ENCODE peak calls at places on chromosomes 16 and 17, in eight cellular contexts. H, F, Q, J, Z, C, O and S are unnamed samples.

GRCh38 chr17:34437188-34437587 is 74.2 kb upstream of the CCL1 start:
- DNase-seq in F (no peak), Z (no peak), C (no peak), Q (no peak), J (no peak), O (no peak), H (peak; percentile 22), S (no peak)

GRCh38 chr17:40358323-40359038 is 6.1 kb downstream of the GJD3 start:
- DNase-seq in H (peak; percentile 94), O (peak; percentile 93), F (peak; percentile 98), Z (peak; percentile 96), J (peak; percentile 94), C (peak; percentile 93), Q (peak; percentile 89), S (no peak)

GRCh38 chr16:19066988-19067348 is 446 bp upstream of the COQ7 start:
- DNase-seq in O (no peak), J (no peak), Z (no peak), C (no peak), Q (no peak), F (no peak), H (no peak), S (no peak)

GRCh38 chr17:51524524-51524923 is 264.2 kb downstream of the UTP18 start:
- DNase-seq in C (no peak), Z (no peak), O (no peak), F (no peak), Q (no peak), J (no peak), H (no peak), S (no peak)

GRCh38 chr17:32783602-32784001 is 93.3 kb downstream of the MYO1D start:
- DNase-seq in H (peak; percentile 84), Z (peak; percentile 61), O (peak; percentile 78), C (no peak), F (no peak), Q (no peak), J (no peak), S (no peak)

GRCh38 chr17:41133880-41134735 is 6.2 kb downstream of the KRTAP4-6 start:
- DNase-seq in Q (no peak), F (no peak), J (no peak), Z (no peak), H (no peak), C (no peak), O (no peak), S (no peak)

GRCh38 chr17:36675786-36676185 is 74.4 kb downstream of the MRM1 start:
- DNase-seq in F (no peak), H (no peak), Z (no peak), Q (no peak), C (no peak), J (no peak), O (no peak), S (no peak)

GRCh38 chr17:83201206-83202001 is 122.0 kb downstream of the METRNL start:
- DNase-seq in O (no peak), F (no peak), J (peak; percentile 39), Q (no peak), Z (no peak), C (peak; percentile 66), H (no peak), S (no peak)

GRCh38 chr17:70621593-70621992 is 452.3 kb downstream of the KCNJ2 start:
- DNase-seq in H (no peak), O (no peak), Q (no peak), F (no peak), Z (no peak), J (no peak), C (no peak), S (no peak)

GRCh38 chr16:83248735-83249469 is 558.9 kb upstream of the HSBP1 start:
- DNase-seq in H (no peak), F (no peak), Q (no peak), J (no peak), C (no peak), O (no peak), Z (no peak), S (no peak)

GRCh38 chr17:80944326-80944725 is 47.3 kb upstream of the CHMP6 start:
- DNase-seq in F (no peak), Z (no peak), J (no peak), Q (no peak), H (no peak), C (peak; percentile 38), O (no peak), S (no peak)

GRCh38 chr16:31033709-31034492 is 543 bp downstream of the STX4 start:
- DNase-seq in H (peak; percentile 94), Z (peak; percentile 97), J (peak; percentile 88), O (peak; percentile 96), C (peak; percentile 94), Q (peak; percentile 91), F (peak; percentile 93), S (peak; percentile 24)

GRCh38 chr17:18967806-18968744 is 16.1 kb downstream of the SLC5A10 start:
- DNase-seq in H (no peak), Z (no peak), C (no peak), F (peak; percentile 64), O (peak; percentile 53), J (no peak), Q (no peak), S (no peak)

GRCh38 chr16:52497067-52497816 is 49.7 kb downstream of the TOX3 start:
- DNase-seq in H (no peak), J (no peak), C (no peak), Q (no peak), O (peak; percentile 60), F (no peak), Z (no peak), S (no peak)

GRCh38 chr16:26053889-26054288 is 362.1 kb downstream of the HS3ST4 start:
- DNase-seq in O (no peak), F (no peak), J (no peak), H (no peak), C (no peak), Z (no peak), Q (no peak), S (no peak)

GRCh38 chr16:26058326-26058725 is 366.6 kb downstream of the HS3ST4 start:
- DNase-seq in Z (no peak), Q (no peak), O (no peak), H (no peak), J (no peak), F (peak; percentile 73), C (no peak), S (no peak)
- H3K4me3 ChIP-seq in Z (no peak overlapping the region), Q (no peak overlapping the region), O (no peak overlapping the region), H (no peak overlapping the region), J (no peak overlapping the region), F (no peak overlapping the region), C (no peak overlapping the region), S (no peak overlapping the region)

GRCh38 chr17:78780852-78781338 is 1.2 kb downstream of the CYTH1 start:
- DNase-seq in F (no peak), Z (no peak), O (no peak), H (no peak), J (no peak), C (no peak), Q (no peak), S (no peak)
- H3K4me1 ChIP-seq in F (no peaks in the 10 kb centered on the region), Z (peaks cover 18% of the 10 kb centered on the region), O (peaks cover 8% of the 10 kb centered on the region), H (peaks cover 9% of the 10 kb centered on the region), J (peaks cover 64% of the 10 kb centered on the region), C (no peaks in the 10 kb centered on the region), Q (no peaks in the 10 kb centered on the region), S (peaks cover 86% of the 10 kb centered on the region)

DNA sequence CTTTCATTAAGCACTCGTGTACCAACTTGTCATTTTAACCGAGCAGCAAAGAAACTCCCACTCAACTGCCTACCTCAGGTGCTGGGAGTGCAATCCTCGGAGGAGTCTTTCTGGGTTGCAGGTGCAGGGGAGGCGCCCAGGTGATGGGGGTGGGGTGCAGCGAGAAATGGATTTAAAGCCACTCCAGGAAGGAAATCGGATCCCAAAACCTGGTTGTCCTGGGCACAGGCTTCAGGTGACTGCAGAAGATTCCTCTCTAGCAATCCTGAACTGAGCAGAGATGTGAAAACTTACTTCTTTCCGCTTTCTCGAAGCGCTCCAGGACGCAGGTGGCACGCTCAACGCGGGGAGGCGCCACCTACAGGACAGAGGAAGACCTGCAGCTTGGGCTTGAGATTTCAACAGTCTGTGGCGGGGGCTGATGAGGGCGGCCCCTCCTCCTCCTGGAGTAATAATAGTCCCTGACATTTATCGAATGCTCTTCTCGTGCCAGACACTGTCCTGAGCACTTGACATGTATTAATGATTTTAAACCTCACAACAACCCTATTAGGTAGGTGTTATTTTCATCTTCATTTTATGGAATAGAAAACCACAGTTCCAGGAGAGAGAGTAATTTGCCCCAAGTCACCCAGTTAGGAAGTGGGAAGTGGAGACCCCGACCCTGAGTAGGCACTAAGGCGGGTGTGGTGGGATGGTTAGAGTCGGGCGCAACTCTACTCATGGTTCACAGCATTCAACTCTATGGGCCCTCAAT is 27.2 kb upstream of the SKAP1 start:
- DNase-seq in H (peak; percentile 86), J (peak; percentile 88), F (peak; percentile 92), C (no peak), Z (peak; percentile 69), O (peak; percentile 82), Q (peak; percentile 61), S (no peak)
- H3K4me3 ChIP-seq in H (peak overlapping the region; percentile 53), J (peak overlapping the region; percentile 21), F (peak overlapping the region; percentile 55), C (no peak overlapping the region), Z (peak overlapping the region; percentile 30), O (no peak overlapping the region), Q (no peak overlapping the region), S (no peak overlapping the region)

GRCh38 chr16:2470234-2470601 is 879 bp upstream of the NTN3 start:
- DNase-seq in Q (no peak), H (no peak), C (no peak), O (no peak), J (no peak), Z (no peak), F (no peak), S (no peak)
- H3K4me1 ChIP-seq in Q (peaks cover 3% of the 10 kb centered on the region), H (peaks cover 15% of the 10 kb centered on the region), C (peaks cover 6% of the 10 kb centered on the region), O (peaks cover 58% of the 10 kb centered on the region), J (peaks cover 30% of the 10 kb centered on the region), Z (peaks cover 38% of the 10 kb centered on the region), F (peaks cover 11% of the 10 kb centered on the region), S (peaks cover 55% of the 10 kb centered on the region)

GRCh38 chr16:3364774-3365427 is 9.2 kb downstream of the OR2C1 start:
- DNase-seq in C (peak; percentile 88), Q (peak; percentile 88), J (peak; percentile 88), H (peak; percentile 56), Z (peak; percentile 81), O (no peak), F (peak; percentile 45), S (peak; percentile 53)
- H3K4me3 ChIP-seq in C (peak overlapping the region; percentile 49), Q (peak overlapping the region; percentile 46), J (peak overlapping the region; percentile 46), H (peak overlapping the region; percentile 20), Z (peak overlapping the region; percentile 51), O (no peak overlapping the region), F (no peak overlapping the region), S (peak overlapping the region; percentile 48)

GRCh38 chr17:62630365-62631085 is 3.1 kb downstream of the MRC2 start:
- DNase-seq in O (no peak), H (no peak), Z (no peak), F (peak; percentile 53), Q (no peak), J (no peak), C (no peak), S (no peak)
- H3K4me1 ChIP-seq in O (peaks cover 8% of the 10 kb centered on the region), H (peaks cover 38% of the 10 kb centered on the region), Z (peaks cover 43% of the 10 kb centered on the region), F (peaks cover 22% of the 10 kb centered on the region), Q (no peaks in the 10 kb centered on the region), J (peaks cover 7% of the 10 kb centered on the region), C (no peaks in the 10 kb centered on the region), S (peaks cover 41% of the 10 kb centered on the region)